ENCODE peak calls at places on chromosomes 11 and 22, in eight cellular contexts. N, J, A, X, M, Q, Z and V are unnamed samples.

GRCh38 chr22:26476705-26477340 is 6.8 kb downstream of the HPS4 start:
- DNase-seq in N (no peak), J (no peak), A (no peak), X (no peak), M (no peak), Q (no peak), Z (no peak), V (no peak)

GRCh38 chr11:14249121-14249963 is 109.6 kb downstream of the RRAS2 start:
- DNase-seq in N (peak; percentile 74), J (no peak), A (peak; percentile 56), X (peak; percentile 47), M (peak; percentile 79), Q (peak; percentile 33), Z (peak; percentile 74), V (peak; percentile 55)

GRCh38 chr11:14132312-14132711 is 169.8 kb downstream of the SPON1 start:
- DNase-seq in N (no peak), J (no peak), A (no peak), X (no peak), M (no peak), Q (no peak), Z (no peak), V (no peak)

GRCh38 chr11:113947989-113948388 is 26.9 kb upstream of the HTR3A start:
- DNase-seq in N (peak; percentile 2), J (no peak), A (no peak), X (no peak), M (no peak), Q (no peak), Z (no peak), V (no peak)

GRCh38 chr11:77191823-77192495 is 63.9 kb downstream of the MYO7A start:
- DNase-seq in N (peak; percentile 23), J (no peak), A (no peak), X (peak; percentile 21), M (peak; percentile 88), Q (peak; percentile 95), Z (peak; percentile 86), V (peak; percentile 61)

GRCh38 chr11:6602096-6602940 is 1.1 kb downstream of the RRP8 start:
- DNase-seq in N (no peak), J (no peak), A (no peak), X (no peak), M (no peak), Q (no peak), Z (no peak), V (no peak)

GRCh38 chr11:67230886-67231285 is 35.4 kb upstream of the GRK2 start:
- DNase-seq in N (no peak), J (no peak), A (no peak), X (no peak), M (no peak), Q (no peak), Z (no peak), V (no peak)

GRCh38 chr11:121464352-121464946 is 11.7 kb upstream of the SORL1-AS1 start:
- DNase-seq in N (peak; percentile 66), J (peak; percentile 80), A (peak; percentile 53), X (peak; percentile 40), M (peak; percentile 57), Q (peak; percentile 47), Z (no peak), V (peak; percentile 68)

GRCh38 chr11:102438311-102439062 is 14.1 kb downstream of the TMEM123 start:
- DNase-seq in N (no peak), J (no peak), A (no peak), X (peak; percentile 41), M (no peak), Q (no peak), Z (peak; percentile 73), V (no peak)

GRCh38 chr22:42996646-42997365 is 18.1 kb downstream of the PACSIN2 start:
- DNase-seq in N (no peak), J (peak; percentile 76), A (no peak), X (no peak), M (no peak), Q (no peak), Z (no peak), V (no peak)

GRCh38 chr22:43001271-43002197 is 13.4 kb downstream of the PACSIN2 start:
- DNase-seq in N (peak; percentile 15), J (no peak), A (no peak), X (no peak), M (no peak), Q (no peak), Z (no peak), V (no peak)

GRCh38 chr22:42997577-42997976 is 17.4 kb downstream of the PACSIN2 start:
- DNase-seq in N (no peak), J (no peak), A (no peak), X (no peak), M (no peak), Q (no peak), Z (no peak), V (no peak)

GRCh38 chr22:43002198-43002577 is 12.8 kb downstream of the PACSIN2 start:
- DNase-seq in N (no peak), J (no peak), A (no peak), X (no peak), M (no peak), Q (no peak), Z (no peak), V (no peak)

GRCh38 chr22:43000441-43001175 is 14.3 kb downstream of the PACSIN2 start:
- DNase-seq in N (no peak), J (no peak), A (no peak), X (no peak), M (no peak), Q (no peak), Z (no peak), V (no peak)
- H3K4me1 ChIP-seq in N (peaks cover 15% of the 10 kb centered on the region), J (peaks cover 94% of the 10 kb centered on the region), A (peaks cover 61% of the 10 kb centered on the region), X (peaks cover under 1% of the 10 kb centered on the region), M (peaks cover 32% of the 10 kb centered on the region), Q (peaks cover 100% of the 10 kb centered on the region), Z (peaks cover 83% of the 10 kb centered on the region), V (peaks cover 20% of the 10 kb centered on the region)

DNA sequence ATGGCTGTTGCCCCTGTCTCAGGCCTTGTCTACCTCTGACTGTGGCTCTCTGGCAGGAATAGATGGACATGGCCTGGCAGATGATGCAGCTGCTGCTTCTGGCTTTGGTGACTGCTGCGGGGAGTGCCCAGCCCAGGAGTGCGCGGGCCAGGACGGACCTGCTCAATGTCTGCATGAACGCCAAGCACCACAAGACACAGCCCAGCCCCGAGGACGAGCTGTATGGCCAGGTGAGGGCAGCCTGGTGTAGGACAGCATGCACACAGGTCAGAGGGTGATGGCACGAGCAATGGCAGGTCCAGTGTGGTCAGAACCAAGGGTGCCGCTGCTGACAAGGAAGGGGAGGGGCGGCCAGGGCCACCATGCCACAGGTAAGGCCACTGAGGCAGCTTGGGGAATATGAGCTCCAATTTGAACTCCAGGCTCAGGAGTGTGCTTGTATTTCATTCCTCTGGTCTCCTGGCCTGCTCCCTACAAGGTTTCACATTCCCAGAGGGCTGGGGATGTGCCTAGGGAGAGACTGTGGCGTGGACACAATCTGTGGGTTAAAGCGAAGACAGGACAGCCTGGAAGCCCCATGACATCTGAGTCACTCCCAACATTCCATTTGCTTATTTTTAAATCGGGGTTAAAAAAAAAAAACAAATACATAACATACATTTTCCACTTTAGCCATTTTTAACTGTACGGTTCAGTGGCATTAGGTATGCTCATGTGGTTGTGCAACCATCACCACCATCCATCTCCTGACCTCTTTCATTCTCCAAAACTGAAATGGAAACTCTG is 559 bp downstream of the FOLR3 start:
- DNase-seq in N (no peak), J (no peak), A (no peak), X (no peak), M (no peak), Q (no peak), Z (no peak), V (no peak)
- H3K27ac ChIP-seq in N (no peak overlapping the region), J (no peak overlapping the region), A (no peak overlapping the region), X (no peak overlapping the region), M (no peak overlapping the region), Q (no peak overlapping the region), Z (no peak overlapping the region), V (no peak overlapping the region)

GRCh38 chr22:48689206-48689605 is 1138.5 kb downstream of the BRD1 start:
- DNase-seq in N (no peak), J (no peak), A (no peak), X (no peak), M (no peak), Q (no peak), Z (no peak), V (no peak)
- H3K4me1 ChIP-seq in N (no peaks in the 10 kb centered on the region), J (no peaks in the 10 kb centered on the region), A (no peaks in the 10 kb centered on the region), X (no peaks in the 10 kb centered on the region), M (no peaks in the 10 kb centered on the region), Q (no peaks in the 10 kb centered on the region), Z (no peaks in the 10 kb centered on the region), V (no peaks in the 10 kb centered on the region)

DNA sequence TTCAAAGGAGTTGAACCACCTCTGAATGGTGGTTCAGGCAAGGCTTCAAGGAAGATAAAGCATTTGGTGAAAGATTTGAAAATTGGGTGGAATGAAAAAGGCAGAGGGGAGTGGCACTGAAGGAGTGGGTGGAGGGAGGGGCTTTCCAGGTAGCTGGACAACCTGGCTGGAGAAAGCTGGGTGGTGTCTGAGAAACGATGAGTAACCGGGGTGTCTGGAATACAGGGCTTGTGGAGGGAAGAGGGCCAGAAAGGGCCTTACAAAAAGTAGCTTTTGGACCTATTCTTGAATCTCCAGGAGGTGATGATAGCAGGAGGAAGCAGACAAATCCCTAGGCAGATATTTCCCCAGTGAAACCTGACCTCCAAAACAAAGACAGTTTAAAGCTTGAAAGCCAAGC is 99.3 kb downstream of the RASSF10 start:
- DNase-seq in N (no peak), J (no peak), A (no peak), X (no peak), M (no peak), Q (no peak), Z (no peak), V (no peak)
- H3K27ac ChIP-seq in N (no peak overlapping the region), J (no peak overlapping the region), A (no peak overlapping the region), X (no peak overlapping the region), M (no peak overlapping the region), Q (peak overlapping the region; percentile 76), Z (no peak overlapping the region), V (no peak overlapping the region)

GRCh38 chr11:11537372-11537771 is 84.4 kb downstream of the GALNT18 start:
- DNase-seq in N (no peak), J (no peak), A (no peak), X (no peak), M (no peak), Q (no peak), Z (no peak), V (no peak)

GRCh38 chr11:11538277-11538960 is 83.4 kb downstream of the GALNT18 start:
- DNase-seq in N (no peak), J (peak; percentile 85), A (peak; percentile 32), X (no peak), M (peak; percentile 38), Q (no peak), Z (no peak), V (no peak)

GRCh38 chr11:11543656-11544055 is 78.1 kb downstream of the GALNT18 start:
- DNase-seq in N (no peak), J (no peak), A (no peak), X (no peak), M (no peak), Q (no peak), Z (no peak), V (no peak)

GRCh38 chr11:11537871-11538270 is 83.9 kb downstream of the GALNT18 start:
- DNase-seq in N (no peak), J (no peak), A (no peak), X (no peak), M (no peak), Q (no peak), Z (no peak), V (no peak)

DNA sequence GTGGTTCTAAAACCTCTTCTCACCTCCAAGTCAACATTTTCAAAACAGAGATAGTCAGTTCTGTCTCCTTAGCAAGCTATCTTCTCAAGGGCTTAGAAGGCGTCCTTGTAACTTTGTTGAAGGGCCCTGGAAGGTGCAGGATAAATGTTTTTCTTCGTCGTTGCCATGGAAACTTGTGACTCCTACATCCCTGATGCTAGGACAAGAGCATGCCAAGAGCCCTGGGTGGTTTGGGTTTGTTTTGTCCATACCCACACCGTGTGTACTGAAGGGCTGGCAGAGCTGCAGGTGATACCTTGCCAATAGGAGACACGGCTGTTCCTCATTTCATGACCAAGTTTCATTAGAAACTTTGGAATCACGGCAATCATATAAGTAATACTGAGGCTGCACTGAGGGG is 81.6 kb downstream of the GALNT18 start:
- DNase-seq in N (no peak), J (no peak), A (no peak), X (no peak), M (no peak), Q (no peak), Z (no peak), V (no peak)
- H3K4me1 ChIP-seq in N (no peaks in the 10 kb centered on the region), J (peaks cover 64% of the 10 kb centered on the region), A (peaks cover 24% of the 10 kb centered on the region), X (no peaks in the 10 kb centered on the region), M (peaks cover 19% of the 10 kb centered on the region), Q (no peaks in the 10 kb centered on the region), Z (peaks cover 38% of the 10 kb centered on the region), V (no peaks in the 10 kb centered on the region)